ENCODE peak calls at places on chromosome 17, in eight cellular contexts. L, F, W, P, Q, K, S and G are unnamed samples.

GRCh38 chr17:21395764-21396163 is 19.6 kb downstream of the KCNJ12 start:
- DNase-seq in W (no peak), K (no peak), S (no peak), F (no peak), Q (no peak), P (no peak), L (no peak), G (no peak)

GRCh38 chr17:75877752-75878173 is 618 bp downstream of the TRIM47 start:
- DNase-seq in L (peak), K (peak), P (peak), W (peak), F (no peak), S (peak), Q (no peak), G (peak)

GRCh38 chr17:13005530-13005929 is 12.3 kb downstream of the ELAC2 start:
- DNase-seq in K (no peak), Q (no peak), S (no peak), P (no peak), L (no peak), F (no peak), W (no peak), G (no peak)

GRCh38 chr17:13792314-13792713 is 190.6 kb upstream of the HS3ST3A1 start:
- DNase-seq in S (no peak), W (no peak), K (no peak), Q (no peak), P (no peak), F (no peak), L (no peak), G (no peak)

GRCh38 chr17:20063665-20064648 is 54.8 kb downstream of the SPECC1 start:
- DNase-seq in F (no peak), S (peak), W (peak), P (peak), K (peak), L (no peak), Q (peak), G (peak)

GRCh38 chr17:50183439-50184001 is 17.7 kb downstream of the SGCA start:
- DNase-seq in K (no peak), P (peak), Q (no peak), F (no peak), S (no peak), L (no peak), W (no peak), G (no peak)

GRCh38 chr17:57350266-57350665 is 93.9 kb downstream of the MSI2 start:
- DNase-seq in P (no peak), Q (no peak), L (no peak), W (no peak), F (no peak), S (no peak), K (no peak), G (no peak)

GRCh38 chr17:27247071-27247957 is 46.6 kb upstream of the WSB1 start:
- DNase-seq in F (no peak), S (peak), L (no peak), Q (no peak), W (no peak), P (peak), K (no peak), G (peak)

GRCh38 chr17:11996722-11997146 is 541 bp downstream of the ZNF18 start:
- DNase-seq in K (no peak), Q (no peak), W (no peak), F (no peak), P (no peak), S (no peak), L (no peak), G (peak)

GRCh38 chr17:78284146-78284545 is 52.7 kb downstream of the TMEM235 start:
- DNase-seq in W (no peak), S (no peak), L (no peak), P (no peak), K (no peak), Q (no peak), F (no peak), G (peak)